ENCODE peak calls at places on chromosome 7, in seven cellular contexts. L is NB4, D is ovary, K is upper lobe of left lung, N is H54, W is heart left ventricle, S is body of pancreas. C is an unnamed sample.

GRCh38 chr7:8380130-8380529 is 53.3 kb upstream of the NXPH1 start:
- DNase-seq in K (no peak), L (no peak), S (no peak), D (no peak), N (no peak), W (no peak), C (no peak)

GRCh38 chr7:139620676-139621344 is 97.3 kb downstream of the CLEC2L start:
- DNase-seq in S (peak; percentile 42), L (peak; percentile 75), W (no peak), N (peak; percentile 38), D (peak; percentile 43), K (no peak), C (peak; percentile 42)

GRCh38 chr7:39691821-39692220 is 68.4 kb downstream of the RALA start:
- DNase-seq in L (no peak), W (no peak), S (no peak), K (no peak), N (peak; percentile 29), D (no peak), C (no peak)

GRCh38 chr7:142110098-142110497 is 1.4 kb upstream of the MGAM2 start:
- DNase-seq in L (no peak), N (no peak), K (no peak), W (no peak), D (no peak), S (no peak), C (no peak)

GRCh38 chr7:138979226-138979979 is 1.8 kb downstream of the KIAA1549 start:
- DNase-seq in W (no peak), S (peak; percentile 77), N (no peak), L (peak; percentile 60), K (no peak), D (no peak), C (peak; percentile 7)

GRCh38 chr7:56105508-56105907 is 768 bp downstream of the CHCHD2 start:
- DNase-seq in N (no peak), L (peak; percentile 76), D (no peak), K (no peak), S (peak; percentile 46), W (no peak), C (peak; percentile 68)

GRCh38 chr7:96016735-96017134 is 244.4 kb downstream of the DYNC1I1 start:
- DNase-seq in L (no peak), S (no peak), N (no peak), K (no peak), D (no peak), W (no peak), C (no peak)

GRCh38 chr7:95788288-95788687 is 15.9 kb downstream of the DYNC1I1 start:
- DNase-seq in W (no peak), K (no peak), N (no peak), S (no peak), D (no peak), L (no peak), C (no peak)

GRCh38 chr7:27346531-27347260 is 104.1 kb downstream of the EVX1 start:
- DNase-seq in N (peak; percentile 75), S (peak; percentile 67), K (no peak), W (no peak), D (peak; percentile 47), L (no peak), C (no peak)

GRCh38 chr7:140027866-140028265 is 34.9 kb downstream of the PARP12 start:
- DNase-seq in S (no peak), N (no peak), W (no peak), D (no peak), L (no peak), K (no peak), C (no peak)

GRCh38 chr7:156680281-156680680 is 39.7 kb downstream of the RNF32 start:
- DNase-seq in N (no peak), L (no peak), S (no peak), W (no peak), D (no peak), K (no peak), C (no peak)

GRCh38 chr7:97461596-97461995 is 270.3 kb upstream of the TAC1 start:
- DNase-seq in S (no peak), D (no peak), N (no peak), K (no peak), W (no peak), L (no peak), C (no peak)

DNA sequence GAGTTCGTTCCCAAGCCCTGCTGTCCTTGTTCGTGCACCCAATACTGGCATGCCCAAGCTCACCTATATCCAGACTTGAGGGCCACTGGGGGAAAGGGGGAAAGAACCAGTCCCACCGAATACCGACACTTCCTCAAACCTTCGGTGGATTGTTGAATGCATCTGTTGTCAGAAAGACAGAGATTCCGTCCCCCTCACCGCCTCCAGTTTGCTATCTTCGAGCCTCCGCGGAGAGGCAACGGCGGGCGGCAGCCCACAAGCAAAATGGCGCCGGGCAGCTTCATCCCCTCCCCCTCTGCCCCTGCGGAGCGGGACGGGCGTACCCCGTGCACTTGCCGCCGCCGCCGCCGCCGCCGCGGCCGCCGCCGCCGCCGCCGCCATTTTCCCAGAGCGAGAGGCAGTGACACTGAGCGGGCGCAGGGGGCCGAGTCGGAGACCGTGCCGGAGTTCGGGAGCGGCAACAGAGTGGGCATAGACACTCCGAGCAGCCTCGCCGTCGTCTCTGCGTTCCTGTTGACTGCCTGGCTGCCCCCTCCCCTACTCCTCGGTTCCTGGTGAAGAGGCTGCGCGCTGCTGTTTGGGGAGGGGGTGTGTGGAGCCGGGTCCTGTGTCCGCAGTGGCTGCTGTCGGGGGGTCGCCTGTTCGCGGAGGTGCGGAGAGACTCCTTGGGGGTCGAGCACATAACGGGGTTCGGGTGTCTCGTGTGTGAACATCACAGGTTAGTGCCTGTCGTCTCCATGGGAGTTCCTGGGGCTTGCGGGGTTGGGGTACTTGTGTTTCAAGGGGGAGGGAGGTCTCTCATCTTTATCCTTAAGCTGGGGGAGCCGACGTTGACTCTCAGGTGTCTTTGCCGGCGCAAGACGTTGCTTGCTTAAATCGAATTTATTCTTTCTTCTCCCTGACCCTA is at the start of gene KMT2E:
- DNase-seq in L (peak; percentile 93), S (peak; percentile 92), D (peak; percentile 94), K (peak; percentile 97), W (peak; percentile 94), N (no peak), C (peak; percentile 88)
- TF ChIP-seq POLR2A in L (peak; percentile 86), S (peak; percentile 62), D (peak; percentile 87), K (peak; percentile 74), W (no peak), N (peak; percentile 76), C (peak; percentile 48)

GRCh38 chr7:101953248-101953819 is 135.9 kb downstream of the CUX1 start:
- DNase-seq in N (no peak), S (peak; percentile 33), L (no peak), W (no peak), K (no peak), D (peak; percentile 87), C (no peak)
- TF ChIP-seq POLR2A in N (no peak), S (no peak), L (no peak), W (no peak), K (no peak), D (no peak), C (no peak)

GRCh38 chr7:130207642-130208041 is at the start of gene SSMEM1:
- DNase-seq in L (peak; percentile 27), S (no peak), N (peak; percentile 37), W (no peak), D (no peak), K (no peak), C (peak; percentile 19)

GRCh38 chr7:130208511-130208910 is 851 bp downstream of the SSMEM1 start:
- DNase-seq in D (no peak), K (no peak), L (no peak), S (no peak), N (no peak), W (no peak), C (no peak)

GRCh38 chr7:130201796-130202195 is 3.4 kb downstream of the TMEM209 start:
- DNase-seq in D (no peak), S (no peak), L (no peak), W (no peak), N (no peak), K (no peak), C (peak; percentile 38)

GRCh38 chr7:130207033-130207432 is 627 bp upstream of the SSMEM1 start:
- DNase-seq in N (no peak), W (no peak), S (no peak), L (no peak), D (no peak), K (no peak), C (no peak)

GRCh38 chr7:130205084-130205947 is at the start of gene TMEM209:
- DNase-seq in L (peak; percentile 100), K (peak; percentile 93), N (peak; percentile 84), W (peak; percentile 95), S (peak; percentile 97), D (peak; percentile 97), C (peak; percentile 97)
- TF ChIP-seq POLR2A in L (peak; percentile 99), K (peak; percentile 74), N (peak; percentile 94), W (peak; percentile 69), S (peak; percentile 58), D (peak; percentile 65), C (peak; percentile 99)

GRCh38 chr7:2373124-2373556 is 18.5 kb downstream of the EIF3B start:
- DNase-seq in D (no peak), K (no peak), N (no peak), L (peak; percentile 45), W (no peak), S (peak; percentile 74), C (no peak)
- TF ChIP-seq POLR2A in D (no peak), K (no peak), N (no peak), L (no peak), W (no peak), S (no peak), C (no peak)

C was measured in erythroblast.